ENCODE peak calls at places on chromosomes 3 and 15, in eight cellular contexts. H is AG08395; A is AG10803; B is stimulated activated CD8-positive, alpha-beta memory T cell treated with anti-CD3 and anti-CD28 coated beads, Interleukin-4, amount 100 ng/mL, for 1 hour; C is A549; Q is lung; O is NCI-H82; G is ovary. S is an unnamed sample.

GRCh38 chr15:22229971-22230815 is 149.9 kb downstream of the OR4M2 start:
- DNase-seq in B (no peak), Q (no peak), C (no peak), A (no peak), O (no peak), G (no peak), H (no peak), S (no peak)

GRCh38 chr15:43186003-43186353 is 775 bp downstream of the CCNDBP1 start:
- DNase-seq in B (no peak), H (no peak), Q (no peak), C (peak), A (peak), G (no peak), O (no peak), S (no peak)

GRCh38 chr15:62469874-62470688 is 305.0 kb upstream of the C2CD4B start:
- DNase-seq in G (no peak), O (no peak), B (no peak), A (peak), Q (peak), C (no peak), H (peak), S (peak)

GRCh38 chr15:43648649-43649429 is at the start of gene CATSPER2:
- DNase-seq in A (no peak), C (no peak), O (no peak), B (no peak), Q (no peak), G (peak), H (no peak), S (no peak)

GRCh38 chr3:138456961-138457862 is 22.8 kb downstream of the ESYT3 start:
- DNase-seq in B (no peak), Q (no peak), O (no peak), H (no peak), G (no peak), C (no peak), A (no peak), S (no peak)

GRCh38 chr15:41567870-41568269 is 8.9 kb downstream of the TYRO3 start:
- DNase-seq in A (no peak), G (no peak), C (no peak), Q (no peak), B (no peak), H (no peak), O (no peak), S (no peak)

GRCh38 chr3:35549690-35550089 is 89.6 kb upstream of the ARPP21 start:
- DNase-seq in C (no peak), G (no peak), H (no peak), B (no peak), Q (no peak), A (no peak), O (no peak), S (no peak)

GRCh38 chr3:128863560-128863959 is 15.9 kb upstream of the ACAD9 start:
- DNase-seq in B (no peak), A (no peak), Q (no peak), O (peak), G (no peak), C (no peak), H (no peak), S (no peak)

GRCh38 chr15:62517541-62517940 is 352.5 kb upstream of the C2CD4B start:
- DNase-seq in O (no peak), C (no peak), Q (no peak), H (no peak), G (no peak), B (no peak), A (no peak), S (no peak)

GRCh38 chr15:96219681-96220080 is 110.8 kb upstream of the NR2F2 start:
- DNase-seq in B (no peak), G (no peak), Q (no peak), O (no peak), C (no peak), A (no peak), H (no peak), S (no peak)

GRCh38 chr15:51842852-51843737 is 13.6 kb downstream of the TMOD3 start:
- DNase-seq in C (peak), O (no peak), A (peak), Q (no peak), H (no peak), B (no peak), G (no peak), S (peak)

GRCh38 chr15:25241241-25241801 is 197.5 kb downstream of the UBE3A start:
- DNase-seq in O (no peak), C (no peak), H (no peak), G (peak), Q (no peak), A (no peak), B (no peak), S (no peak)

GRCh38 chr15:70023064-70023768 is 74.5 kb downstream of the TLE3 start:
- DNase-seq in A (peak), B (peak), C (peak), G (no peak), Q (no peak), O (no peak), H (peak), S (peak)

GRCh38 chr3:53056442-53056841 is 10.6 kb upstream of the SFMBT1 start:
- DNase-seq in H (peak), G (no peak), B (no peak), Q (no peak), A (no peak), C (peak), O (peak), S (peak)